ENCODE peak calls at places on chromosome 17, in six cellular contexts. One of them, this sample, is unnamed.

GRCh38 chr17:30376621-30377452 is 1.9 kb upstream of the CPD start:
- DNase-seq in testis: no peak
- DNase-seq in GM03348: peak
- DNase-seq in activated naive CD4-positive, alpha-beta T cell treated with Interleukin-2 at 50 U/mL for 16 hours: peak
- DNase-seq in progenitor cell of endocrine pancreas: no peak
- DNase-seq in endothelial cell of umbilical vein: no peak
- DNase-seq in this sample: no peak

GRCh38 chr17:78040561-78041400 is 82.3 kb downstream of the TNRC6C start:
- DNase-seq in endothelial cell of umbilical vein: peak
- DNase-seq in progenitor cell of endocrine pancreas: no peak
- DNase-seq in activated naive CD4-positive, alpha-beta T cell treated with Interleukin-2 at 50 U/mL for 16 hours: peak
- DNase-seq in GM03348: peak
- DNase-seq in testis: peak
- DNase-seq in this sample: no peak

GRCh38 chr17:55265434-55266021 is 768 bp downstream of the HLF start:
- DNase-seq in activated naive CD4-positive, alpha-beta T cell treated with Interleukin-2 at 50 U/mL for 16 hours: peak
- DNase-seq in endothelial cell of umbilical vein: no peak
- DNase-seq in progenitor cell of endocrine pancreas: no peak
- DNase-seq in GM03348: peak
- DNase-seq in testis: peak
- DNase-seq in this sample: no peak

GRCh38 chr17:83015511-83015910 is 63.9 kb upstream of the METRNL start:
- DNase-seq in activated naive CD4-positive, alpha-beta T cell treated with Interleukin-2 at 50 U/mL for 16 hours: no peak
- DNase-seq in testis: no peak
- DNase-seq in endothelial cell of umbilical vein: no peak
- DNase-seq in progenitor cell of endocrine pancreas: no peak
- DNase-seq in GM03348: no peak
- DNase-seq in this sample: no peak

GRCh38 chr17:82100502-82101298 is 2.7 kb upstream of the FASN start:
- DNase-seq in endothelial cell of umbilical vein: no peak
- DNase-seq in progenitor cell of endocrine pancreas: no peak
- DNase-seq in GM03348: no peak
- DNase-seq in activated naive CD4-positive, alpha-beta T cell treated with Interleukin-2 at 50 U/mL for 16 hours: no peak
- DNase-seq in testis: no peak
- DNase-seq in this sample: no peak

GRCh38 chr17:80981062-80981902 is 10.4 kb upstream of the CHMP6 start:
- DNase-seq in endothelial cell of umbilical vein: no peak
- DNase-seq in progenitor cell of endocrine pancreas: peak
- DNase-seq in testis: no peak
- DNase-seq in activated naive CD4-positive, alpha-beta T cell treated with Interleukin-2 at 50 U/mL for 16 hours: peak
- DNase-seq in GM03348: peak
- DNase-seq in this sample: peak

GRCh38 chr17:60139438-60140285 is 10.1 kb upstream of the CA4 start:
- DNase-seq in activated naive CD4-positive, alpha-beta T cell treated with Interleukin-2 at 50 U/mL for 16 hours: peak
- DNase-seq in endothelial cell of umbilical vein: peak
- DNase-seq in progenitor cell of endocrine pancreas: peak
- DNase-seq in GM03348: peak
- DNase-seq in testis: peak
- DNase-seq in this sample: peak

GRCh38 chr17:43434902-43435319 is 36.1 kb downstream of the ARL4D start:
- DNase-seq in GM03348: no peak
- DNase-seq in activated naive CD4-positive, alpha-beta T cell treated with Interleukin-2 at 50 U/mL for 16 hours: no peak
- DNase-seq in testis: no peak
- DNase-seq in progenitor cell of endocrine pancreas: no peak
- DNase-seq in endothelial cell of umbilical vein: no peak
- DNase-seq in this sample: no peak

GRCh38 chr17:74780443-74781238 is 4.5 kb upstream of the NAT9 start:
- DNase-seq in testis: no peak
- DNase-seq in activated naive CD4-positive, alpha-beta T cell treated with Interleukin-2 at 50 U/mL for 16 hours: peak
- DNase-seq in GM03348: no peak
- DNase-seq in endothelial cell of umbilical vein: no peak
- DNase-seq in progenitor cell of endocrine pancreas: no peak
- DNase-seq in this sample: peak

GRCh38 chr17:50608700-50609375 is 25.8 kb upstream of the ABCC3 start:
- DNase-seq in testis: no peak
- DNase-seq in activated naive CD4-positive, alpha-beta T cell treated with Interleukin-2 at 50 U/mL for 16 hours: no peak
- DNase-seq in GM03348: no peak
- DNase-seq in endothelial cell of umbilical vein: no peak
- DNase-seq in progenitor cell of endocrine pancreas: no peak
- DNase-seq in this sample: no peak

GRCh38 chr17:55433029-55433628 is 11.5 kb upstream of the MMD start:
- DNase-seq in testis: no peak
- DNase-seq in progenitor cell of endocrine pancreas: no peak
- DNase-seq in endothelial cell of umbilical vein: no peak
- DNase-seq in activated naive CD4-positive, alpha-beta T cell treated with Interleukin-2 at 50 U/mL for 16 hours: no peak
- DNase-seq in GM03348: no peak
- DNase-seq in this sample: no peak

GRCh38 chr17:17344507-17345293 is 41.5 kb downstream of the NT5M start:
- DNase-seq in endothelial cell of umbilical vein: no peak
- DNase-seq in activated naive CD4-positive, alpha-beta T cell treated with Interleukin-2 at 50 U/mL for 16 hours: no peak
- DNase-seq in GM03348: no peak
- DNase-seq in progenitor cell of endocrine pancreas: no peak
- DNase-seq in testis: no peak
- DNase-seq in this sample: no peak

GRCh38 chr17:2700491-2701141 is 10.9 kb downstream of the CLUH start:
- DNase-seq in testis: no peak
- DNase-seq in progenitor cell of endocrine pancreas: no peak
- DNase-seq in GM03348: no peak
- DNase-seq in endothelial cell of umbilical vein: no peak
- DNase-seq in activated naive CD4-positive, alpha-beta T cell treated with Interleukin-2 at 50 U/mL for 16 hours: no peak
- DNase-seq in this sample: no peak

GRCh38 chr17:69501591-69502468 is 87.3 kb downstream of the MAP2K6 start:
- DNase-seq in GM03348: peak
- DNase-seq in testis: peak
- DNase-seq in progenitor cell of endocrine pancreas: peak
- DNase-seq in activated naive CD4-positive, alpha-beta T cell treated with Interleukin-2 at 50 U/mL for 16 hours: no peak
- DNase-seq in endothelial cell of umbilical vein: peak
- DNase-seq in this sample: no peak

GRCh38 chr17:36760425-36760824 is 159.0 kb downstream of the MRM1 start:
- DNase-seq in progenitor cell of endocrine pancreas: no peak
- DNase-seq in activated naive CD4-positive, alpha-beta T cell treated with Interleukin-2 at 50 U/mL for 16 hours: no peak
- DNase-seq in GM03348: no peak
- DNase-seq in testis: no peak
- DNase-seq in endothelial cell of umbilical vein: no peak
- DNase-seq in this sample: no peak

GRCh38 chr17:6639651-6640535 is 618 bp downstream of the KIAA0753 start:
- DNase-seq in testis: no peak
- DNase-seq in GM03348: peak
- DNase-seq in endothelial cell of umbilical vein: peak
- DNase-seq in activated naive CD4-positive, alpha-beta T cell treated with Interleukin-2 at 50 U/mL for 16 hours: peak
- DNase-seq in progenitor cell of endocrine pancreas: peak
- DNase-seq in this sample: peak

GRCh38 chr17:45092932-45093430 is 31.9 kb downstream of the NMT1 start:
- DNase-seq in progenitor cell of endocrine pancreas: no peak
- DNase-seq in testis: peak
- DNase-seq in endothelial cell of umbilical vein: peak
- DNase-seq in GM03348: peak
- DNase-seq in activated naive CD4-positive, alpha-beta T cell treated with Interleukin-2 at 50 U/mL for 16 hours: no peak
- DNase-seq in this sample: no peak

GRCh38 chr17:77320501-77321256 is 179.9 kb downstream of the SEC14L1 start:
- DNase-seq in activated naive CD4-positive, alpha-beta T cell treated with Interleukin-2 at 50 U/mL for 16 hours: no peak
- DNase-seq in progenitor cell of endocrine pancreas: no peak
- DNase-seq in GM03348: peak
- DNase-seq in endothelial cell of umbilical vein: no peak
- DNase-seq in testis: no peak
- DNase-seq in this sample: no peak

GRCh38 chr17:69423450-69423849 is 9.0 kb downstream of the MAP2K6 start:
- DNase-seq in endothelial cell of umbilical vein: peak
- DNase-seq in progenitor cell of endocrine pancreas: no peak
- DNase-seq in GM03348: no peak
- DNase-seq in activated naive CD4-positive, alpha-beta T cell treated with Interleukin-2 at 50 U/mL for 16 hours: peak
- DNase-seq in testis: no peak
- DNase-seq in this sample: no peak

GRCh38 chr17:44087319-44087718 is 16.8 kb downstream of the G6PC3 start:
- DNase-seq in activated naive CD4-positive, alpha-beta T cell treated with Interleukin-2 at 50 U/mL for 16 hours: no peak
- DNase-seq in endothelial cell of umbilical vein: no peak
- DNase-seq in GM03348: no peak
- DNase-seq in progenitor cell of endocrine pancreas: no peak
- DNase-seq in testis: no peak
- DNase-seq in this sample: no peak

GRCh38 chr17:72878975-72879660 is 213.4 kb downstream of the SLC39A11 start:
- DNase-seq in GM03348: no peak
- DNase-seq in activated naive CD4-positive, alpha-beta T cell treated with Interleukin-2 at 50 U/mL for 16 hours: no peak
- DNase-seq in testis: no peak
- DNase-seq in endothelial cell of umbilical vein: no peak
- DNase-seq in progenitor cell of endocrine pancreas: no peak
- DNase-seq in this sample: no peak

GRCh38 chr17:59366040-59366757 is 34.7 kb downstream of the YPEL2 start:
- DNase-seq in endothelial cell of umbilical vein: no peak
- DNase-seq in GM03348: no peak
- DNase-seq in testis: no peak
- DNase-seq in progenitor cell of endocrine pancreas: no peak
- DNase-seq in activated naive CD4-positive, alpha-beta T cell treated with Interleukin-2 at 50 U/mL for 16 hours: no peak
- DNase-seq in this sample: no peak

GRCh38 chr17:74971842-74972106 is 785 bp downstream of the HID1 start:
- DNase-seq in activated naive CD4-positive, alpha-beta T cell treated with Interleukin-2 at 50 U/mL for 16 hours: no peak
- DNase-seq in endothelial cell of umbilical vein: no peak
- DNase-seq in GM03348: no peak
- DNase-seq in progenitor cell of endocrine pancreas: no peak
- DNase-seq in testis: no peak
- DNase-seq in this sample: no peak

GRCh38 chr17:80030730-80031410 is 4.8 kb downstream of the TBC1D16 start:
- DNase-seq in endothelial cell of umbilical vein: no peak
- DNase-seq in progenitor cell of endocrine pancreas: no peak
- DNase-seq in activated naive CD4-positive, alpha-beta T cell treated with Interleukin-2 at 50 U/mL for 16 hours: no peak
- DNase-seq in GM03348: no peak
- DNase-seq in testis: no peak
- DNase-seq in this sample: no peak

GRCh38 chr17:66762276-66762675 is 72.6 kb upstream of the CACNG5 start:
- DNase-seq in testis: no peak
- DNase-seq in GM03348: no peak
- DNase-seq in progenitor cell of endocrine pancreas: no peak
- DNase-seq in endothelial cell of umbilical vein: no peak
- DNase-seq in activated naive CD4-positive, alpha-beta T cell treated with Interleukin-2 at 50 U/mL for 16 hours: no peak
- DNase-seq in this sample: no peak

GRCh38 chr17:43673516-43674323 is 12.0 kb upstream of the MEOX1 start:
- DNase-seq in progenitor cell of endocrine pancreas: peak
- DNase-seq in endothelial cell of umbilical vein: peak
- DNase-seq in activated naive CD4-positive, alpha-beta T cell treated with Interleukin-2 at 50 U/mL for 16 hours: peak
- DNase-seq in GM03348: peak
- DNase-seq in testis: peak
- DNase-seq in this sample: peak

GRCh38 chr17:12627177-12627629 is 38.5 kb upstream of the MYOCD start:
- DNase-seq in GM03348: peak
- DNase-seq in activated naive CD4-positive, alpha-beta T cell treated with Interleukin-2 at 50 U/mL for 16 hours: no peak
- DNase-seq in endothelial cell of umbilical vein: no peak
- DNase-seq in progenitor cell of endocrine pancreas: no peak
- DNase-seq in testis: peak
- DNase-seq in this sample: no peak

GRCh38 chr17:48045270-48046001 is 2.7 kb upstream of the NFE2L1 start:
- DNase-seq in GM03348: no peak
- DNase-seq in activated naive CD4-positive, alpha-beta T cell treated with Interleukin-2 at 50 U/mL for 16 hours: no peak
- DNase-seq in testis: no peak
- DNase-seq in progenitor cell of endocrine pancreas: no peak
- DNase-seq in endothelial cell of umbilical vein: no peak
- DNase-seq in this sample: no peak

GRCh38 chr17:60106377-60107059 is 27.8 kb upstream of the HEATR6 start:
- DNase-seq in endothelial cell of umbilical vein: no peak
- DNase-seq in progenitor cell of endocrine pancreas: no peak
- DNase-seq in GM03348: peak
- DNase-seq in testis: no peak
- DNase-seq in activated naive CD4-positive, alpha-beta T cell treated with Interleukin-2 at 50 U/mL for 16 hours: no peak
- DNase-seq in this sample: no peak

GRCh38 chr17:52244689-52245088 is 86.2 kb upstream of the CA10 start:
- DNase-seq in progenitor cell of endocrine pancreas: no peak
- DNase-seq in GM03348: no peak
- DNase-seq in testis: no peak
- DNase-seq in activated naive CD4-positive, alpha-beta T cell treated with Interleukin-2 at 50 U/mL for 16 hours: no peak
- DNase-seq in endothelial cell of umbilical vein: no peak
- DNase-seq in this sample: no peak

GRCh38 chr17:77602062-77602746 is 356.3 kb upstream of the TNRC6C start:
- DNase-seq in testis: peak
- DNase-seq in activated naive CD4-positive, alpha-beta T cell treated with Interleukin-2 at 50 U/mL for 16 hours: no peak
- DNase-seq in progenitor cell of endocrine pancreas: no peak
- DNase-seq in endothelial cell of umbilical vein: no peak
- DNase-seq in GM03348: peak
- DNase-seq in this sample: no peak

GRCh38 chr17:8965394-8966168 is at the start of gene PIK3R5:
- DNase-seq in endothelial cell of umbilical vein: no peak
- DNase-seq in testis: peak
- DNase-seq in GM03348: no peak
- DNase-seq in activated naive CD4-positive, alpha-beta T cell treated with Interleukin-2 at 50 U/mL for 16 hours: peak
- DNase-seq in progenitor cell of endocrine pancreas: peak
- DNase-seq in this sample: peak

GRCh38 chr17:27526603-27527002 is 70.4 kb downstream of the KSR1 start:
- DNase-seq in GM03348: peak
- DNase-seq in activated naive CD4-positive, alpha-beta T cell treated with Interleukin-2 at 50 U/mL for 16 hours: peak
- DNase-seq in endothelial cell of umbilical vein: no peak
- DNase-seq in testis: peak
- DNase-seq in progenitor cell of endocrine pancreas: no peak
- DNase-seq in this sample: no peak

GRCh38 chr17:52237151-52237550 is 78.6 kb upstream of the CA10 start:
- DNase-seq in testis: no peak
- DNase-seq in GM03348: no peak
- DNase-seq in activated naive CD4-positive, alpha-beta T cell treated with Interleukin-2 at 50 U/mL for 16 hours: no peak
- DNase-seq in endothelial cell of umbilical vein: no peak
- DNase-seq in progenitor cell of endocrine pancreas: no peak
- DNase-seq in this sample: no peak

GRCh38 chr17:76515291-76515949 is 14.2 kb upstream of the RHBDF2 start:
- DNase-seq in endothelial cell of umbilical vein: no peak
- DNase-seq in activated naive CD4-positive, alpha-beta T cell treated with Interleukin-2 at 50 U/mL for 16 hours: peak
- DNase-seq in progenitor cell of endocrine pancreas: no peak
- DNase-seq in GM03348: peak
- DNase-seq in testis: peak
- DNase-seq in this sample: peak

This sample was measured in effector memory CD8-positive, alpha-beta T cell.